ENCODE peak calls at places on chromosomes 4 and X, in six cellular contexts. U is transverse colon, Z is NT2/D1, R is RCC 7860, Q is T-helper 1 cell, N is adrenal gland. G is an unnamed sample.

GRCh38 chr4:173051697-173052096 is 116.9 kb upstream of the GALNT7 start:
- DNase-seq in Z (no peak), R (no peak), N (no peak), Q (no peak), U (no peak), G (no peak)

GRCh38 chrX:17788956-17789562 is 51.8 kb downstream of the SCML1 start:
- DNase-seq in Q (no peak), N (no peak), R (no peak), U (no peak), Z (no peak), G (no peak)

GRCh38 chrX:43679778-43680177 is 23.7 kb downstream of the MAOA start:
- DNase-seq in Q (no peak), Z (no peak), R (no peak), N (no peak), U (no peak), G (no peak)

GRCh38 chrX:138756234-138756633 is 44.7 kb upstream of the FGF13 start:
- DNase-seq in N (peak; percentile 25), U (no peak), R (no peak), Q (no peak), Z (peak; percentile 43), G (peak; percentile 10)

GRCh38 chrX:40145001-40145631 is 47.4 kb upstream of the BCOR start:
- DNase-seq in N (no peak), Q (no peak), R (no peak), U (no peak), Z (no peak), G (no peak)

GRCh38 chr4:30380404-30380998 is 339.7 kb upstream of the PCDH7 start:
- DNase-seq in R (peak; percentile 63), N (peak; percentile 50), Z (peak; percentile 72), U (peak; percentile 28), Q (no peak), G (peak; percentile 50)

GRCh38 chrX:21412883-21413282 is 38.7 kb downstream of the CNKSR2 start:
- DNase-seq in Z (no peak), R (no peak), U (no peak), N (no peak), Q (no peak), G (no peak)

GRCh38 chr4:4494882-4495281 is 47.0 kb downstream of the STX18 start:
- DNase-seq in R (no peak), Q (no peak), Z (no peak), N (no peak), U (no peak), G (no peak)

GRCh38 chr4:52919451-52919850 is 57.3 kb downstream of the RASL11B start:
- DNase-seq in U (no peak), Z (no peak), Q (no peak), R (no peak), N (no peak), G (no peak)

GRCh38 chr4:70559216-70559830 is 32.7 kb upstream of the AMBN start:
- DNase-seq in U (peak; percentile 28), Q (no peak), Z (peak; percentile 20), N (peak; percentile 61), R (peak; percentile 28), G (peak; percentile 66)

GRCh38 chrX:39869846-39870601 is 227.7 kb downstream of the BCOR start:
- DNase-seq in Q (peak; percentile 20), R (peak; percentile 81), N (no peak), U (peak; percentile 26), Z (no peak), G (no peak)

GRCh38 chr4:56134272-56134671 is 185.5 kb downstream of the CEP135 start:
- DNase-seq in Q (no peak), U (peak; percentile 11), R (no peak), N (peak; percentile 56), Z (no peak), G (peak; percentile 12)

GRCh38 chr4:136650541-136651277 is 881.6 kb downstream of the PCDH18 start:
- DNase-seq in Z (no peak), Q (no peak), U (no peak), R (peak; percentile 79), N (no peak), G (peak; percentile 77)

GRCh38 chrX:71181558-71181909 is 36.9 kb downstream of the NLGN3 start:
- DNase-seq in U (peak; percentile 34), N (peak; percentile 47), Z (no peak), R (no peak), Q (peak; percentile 25), G (peak; percentile 47)

GRCh38 chrX:72110051-72110926 is 21.4 kb downstream of the RTL5 start:
- DNase-seq in N (no peak), U (no peak), Z (no peak), Q (no peak), R (no peak), G (no peak)

GRCh38 chr4:26379837-26380236 is 59.0 kb downstream of the RBPJ start:
- DNase-seq in R (no peak), Z (no peak), N (no peak), Q (no peak), U (no peak), G (no peak)

GRCh38 chr4:48002267-48002666 is 14.2 kb downstream of the CNGA1 start:
- DNase-seq in U (no peak), Z (no peak), R (no peak), N (no peak), Q (no peak), G (no peak)

GRCh38 chrX:16666541-16666940 is 16.6 kb downstream of the S100G start:
- DNase-seq in Q (no peak), Z (no peak), U (no peak), N (peak; percentile 47), R (no peak), G (no peak)

GRCh38 chrX:67614414-67614813 is 70.6 kb downstream of the AR start:
- DNase-seq in R (no peak), Z (no peak), Q (no peak), N (no peak), U (no peak), G (no peak)

GRCh38 chrX:118948270-118948669 is 26.1 kb upstream of the LONRF3 start:
- DNase-seq in Q (no peak), N (no peak), Z (no peak), R (no peak), U (no peak), G (no peak)

GRCh38 chr4:100008048-100008447 is 58.0 kb upstream of the H2AZ1 start:
- DNase-seq in N (no peak), Q (no peak), R (no peak), Z (no peak), U (no peak), G (no peak)

GRCh38 chrX:46461653-46462191 is 83.5 kb downstream of the ZNF674 start:
- DNase-seq in R (no peak), Q (no peak), N (no peak), U (no peak), Z (no peak), G (no peak)